ENCODE peak calls at places on chromosomes 6 and 20, in four cellular contexts. One of them, this sample, is unnamed.

GRCh38 chr6:100202417-100203194 is 208.6 kb upstream of the MCHR2 start:
- DNase-seq in fibroblast of the conjunctiva: peak
- DNase-seq in A549: peak
- DNase-seq in activated T-cell treated with anti-CD3 and anti-CD28 coated beads, Interleukin-2, amount 50 U/mL, for 72 hours: no peak
- DNase-seq in this sample: no peak

GRCh38 chr6:39269971-39270370 is 40.7 kb upstream of the KCNK5 start:
- DNase-seq in activated T-cell treated with anti-CD3 and anti-CD28 coated beads, Interleukin-2, amount 50 U/mL, for 72 hours: no peak
- DNase-seq in fibroblast of the conjunctiva: no peak
- DNase-seq in A549: no peak
- DNase-seq in this sample: no peak

GRCh38 chr6:56246941-56247653 is at the start of gene COL21A1:
- DNase-seq in fibroblast of the conjunctiva: no peak
- DNase-seq in A549: peak
- DNase-seq in activated T-cell treated with anti-CD3 and anti-CD28 coated beads, Interleukin-2, amount 50 U/mL, for 72 hours: no peak
- DNase-seq in this sample: no peak

GRCh38 chr6:107601406-107601805 is 111.5 kb downstream of the SOBP start:
- DNase-seq in fibroblast of the conjunctiva: no peak
- DNase-seq in A549: no peak
- DNase-seq in activated T-cell treated with anti-CD3 and anti-CD28 coated beads, Interleukin-2, amount 50 U/mL, for 72 hours: no peak
- DNase-seq in this sample: no peak

GRCh38 chr20:43944653-43945235 is 30.1 kb downstream of the TOX2 start:
- DNase-seq in activated T-cell treated with anti-CD3 and anti-CD28 coated beads, Interleukin-2, amount 50 U/mL, for 72 hours: no peak
- DNase-seq in A549: no peak
- DNase-seq in fibroblast of the conjunctiva: no peak
- DNase-seq in this sample: no peak

GRCh38 chr6:108947114-108947854 is 99.1 kb downstream of the ARMC2 start:
- DNase-seq in A549: peak
- DNase-seq in activated T-cell treated with anti-CD3 and anti-CD28 coated beads, Interleukin-2, amount 50 U/mL, for 72 hours: no peak
- DNase-seq in fibroblast of the conjunctiva: peak
- DNase-seq in this sample: no peak

GRCh38 chr20:3808141-3808479 is 12.0 kb downstream of the CDC25B start:
- DNase-seq in A549: peak
- DNase-seq in activated T-cell treated with anti-CD3 and anti-CD28 coated beads, Interleukin-2, amount 50 U/mL, for 72 hours: no peak
- DNase-seq in fibroblast of the conjunctiva: peak
- DNase-seq in this sample: no peak

GRCh38 chr6:95923518-95923917 is 92.3 kb upstream of the FUT9 start:
- DNase-seq in A549: peak
- DNase-seq in fibroblast of the conjunctiva: no peak
- DNase-seq in activated T-cell treated with anti-CD3 and anti-CD28 coated beads, Interleukin-2, amount 50 U/mL, for 72 hours: no peak
- DNase-seq in this sample: peak

GRCh38 chr6:35962779-35963570 is 42.1 kb upstream of the SRPK1 start:
- DNase-seq in A549: no peak
- DNase-seq in activated T-cell treated with anti-CD3 and anti-CD28 coated beads, Interleukin-2, amount 50 U/mL, for 72 hours: no peak
- DNase-seq in fibroblast of the conjunctiva: no peak
- DNase-seq in this sample: no peak

GRCh38 chr6:128757961-128758360 is 125.0 kb upstream of the LAMA2 start:
- DNase-seq in A549: no peak
- DNase-seq in activated T-cell treated with anti-CD3 and anti-CD28 coated beads, Interleukin-2, amount 50 U/mL, for 72 hours: no peak
- DNase-seq in fibroblast of the conjunctiva: no peak
- DNase-seq in this sample: no peak

GRCh38 chr6:30743099-30744053 is 889 bp upstream of the FLOT1 start:
- DNase-seq in activated T-cell treated with anti-CD3 and anti-CD28 coated beads, Interleukin-2, amount 50 U/mL, for 72 hours: peak
- DNase-seq in A549: no peak
- DNase-seq in fibroblast of the conjunctiva: no peak
- DNase-seq in this sample: peak

GRCh38 chr20:41331731-41332130 is 8.9 kb upstream of the LPIN3 start:
- DNase-seq in A549: no peak
- DNase-seq in fibroblast of the conjunctiva: no peak
- DNase-seq in activated T-cell treated with anti-CD3 and anti-CD28 coated beads, Interleukin-2, amount 50 U/mL, for 72 hours: no peak
- DNase-seq in this sample: no peak

GRCh38 chr20:11849270-11849920 is 68.3 kb upstream of the BTBD3 start:
- DNase-seq in activated T-cell treated with anti-CD3 and anti-CD28 coated beads, Interleukin-2, amount 50 U/mL, for 72 hours: no peak
- DNase-seq in A549: no peak
- DNase-seq in fibroblast of the conjunctiva: no peak
- DNase-seq in this sample: no peak

GRCh38 chr20:11972478-11972877 is 54.8 kb downstream of the BTBD3 start:
- DNase-seq in A549: no peak
- DNase-seq in activated T-cell treated with anti-CD3 and anti-CD28 coated beads, Interleukin-2, amount 50 U/mL, for 72 hours: no peak
- DNase-seq in fibroblast of the conjunctiva: no peak
- DNase-seq in this sample: no peak

GRCh38 chr6:71510057-71510713 is 221.6 kb downstream of the OGFRL1 start:
- DNase-seq in fibroblast of the conjunctiva: peak
- DNase-seq in A549: peak
- DNase-seq in activated T-cell treated with anti-CD3 and anti-CD28 coated beads, Interleukin-2, amount 50 U/mL, for 72 hours: no peak
- DNase-seq in this sample: no peak

GRCh38 chr6:155448823-155449789 is 6.5 kb downstream of the NOX3 start:
- DNase-seq in fibroblast of the conjunctiva: no peak
- DNase-seq in A549: no peak
- DNase-seq in activated T-cell treated with anti-CD3 and anti-CD28 coated beads, Interleukin-2, amount 50 U/mL, for 72 hours: no peak
- DNase-seq in this sample: no peak

GRCh38 chr6:164322533-164322932 is 908.0 kb downstream of the QKI start:
- DNase-seq in fibroblast of the conjunctiva: peak
- DNase-seq in activated T-cell treated with anti-CD3 and anti-CD28 coated beads, Interleukin-2, amount 50 U/mL, for 72 hours: no peak
- DNase-seq in A549: no peak
- DNase-seq in this sample: no peak

GRCh38 chr6:49462071-49462470 is 982 bp downstream of the MMUT start:
- DNase-seq in activated T-cell treated with anti-CD3 and anti-CD28 coated beads, Interleukin-2, amount 50 U/mL, for 72 hours: no peak
- DNase-seq in fibroblast of the conjunctiva: no peak
- DNase-seq in A549: no peak
- DNase-seq in this sample: no peak

GRCh38 chr6:134590449-134590848 is 272.5 kb upstream of the SGK1 start:
- DNase-seq in fibroblast of the conjunctiva: no peak
- DNase-seq in activated T-cell treated with anti-CD3 and anti-CD28 coated beads, Interleukin-2, amount 50 U/mL, for 72 hours: no peak
- DNase-seq in A549: peak
- DNase-seq in this sample: no peak

GRCh38 chr20:61725966-61726365 is 339.7 kb downstream of the TAF4 start:
- DNase-seq in fibroblast of the conjunctiva: no peak
- DNase-seq in activated T-cell treated with anti-CD3 and anti-CD28 coated beads, Interleukin-2, amount 50 U/mL, for 72 hours: no peak
- DNase-seq in A549: no peak
- DNase-seq in this sample: no peak

GRCh38 chr20:44715495-44716308 is 533 bp downstream of the CCN5 start:
- DNase-seq in fibroblast of the conjunctiva: no peak
- DNase-seq in A549: no peak
- DNase-seq in activated T-cell treated with anti-CD3 and anti-CD28 coated beads, Interleukin-2, amount 50 U/mL, for 72 hours: no peak
- DNase-seq in this sample: no peak

GRCh38 chr6:156719720-156720563 is 57.2 kb upstream of the ARID1B start:
- DNase-seq in A549: peak
- DNase-seq in activated T-cell treated with anti-CD3 and anti-CD28 coated beads, Interleukin-2, amount 50 U/mL, for 72 hours: peak
- DNase-seq in fibroblast of the conjunctiva: peak
- DNase-seq in this sample: peak

GRCh38 chr6:5906340-5906670 is 100.4 kb downstream of the NRN1 start:
- DNase-seq in fibroblast of the conjunctiva: no peak
- DNase-seq in activated T-cell treated with anti-CD3 and anti-CD28 coated beads, Interleukin-2, amount 50 U/mL, for 72 hours: no peak
- DNase-seq in A549: no peak
- DNase-seq in this sample: no peak

GRCh38 chr6:7207688-7208087 is 99.9 kb downstream of the RREB1 start:
- DNase-seq in fibroblast of the conjunctiva: no peak
- DNase-seq in A549: no peak
- DNase-seq in activated T-cell treated with anti-CD3 and anti-CD28 coated beads, Interleukin-2, amount 50 U/mL, for 72 hours: no peak
- DNase-seq in this sample: no peak

GRCh38 chr20:53691060-53691810 is 97.6 kb upstream of the ZNF217 start:
- DNase-seq in fibroblast of the conjunctiva: no peak
- DNase-seq in A549: no peak
- DNase-seq in activated T-cell treated with anti-CD3 and anti-CD28 coated beads, Interleukin-2, amount 50 U/mL, for 72 hours: no peak
- DNase-seq in this sample: no peak

GRCh38 chr6:13624871-13625288 is 9.7 kb downstream of the NOL7 start:
- DNase-seq in A549: peak
- DNase-seq in fibroblast of the conjunctiva: peak
- DNase-seq in activated T-cell treated with anti-CD3 and anti-CD28 coated beads, Interleukin-2, amount 50 U/mL, for 72 hours: peak
- DNase-seq in this sample: peak

GRCh38 chr6:161549977-161550655 is 276.3 kb upstream of the AGPAT4 start:
- DNase-seq in fibroblast of the conjunctiva: no peak
- DNase-seq in A549: peak
- DNase-seq in activated T-cell treated with anti-CD3 and anti-CD28 coated beads, Interleukin-2, amount 50 U/mL, for 72 hours: no peak
- DNase-seq in this sample: peak

GRCh38 chr6:149246691-149247384 is 70.7 kb upstream of the TAB2 start:
- DNase-seq in activated T-cell treated with anti-CD3 and anti-CD28 coated beads, Interleukin-2, amount 50 U/mL, for 72 hours: no peak
- DNase-seq in fibroblast of the conjunctiva: no peak
- DNase-seq in A549: no peak
- DNase-seq in this sample: no peak

GRCh38 chr20:62420846-62421715 is 6.3 kb downstream of the RBBP8NL start:
- DNase-seq in A549: no peak
- DNase-seq in fibroblast of the conjunctiva: no peak
- DNase-seq in activated T-cell treated with anti-CD3 and anti-CD28 coated beads, Interleukin-2, amount 50 U/mL, for 72 hours: no peak
- DNase-seq in this sample: no peak